ENCODE peak calls at places on chromosome 13, in five cellular contexts. K is HCT116, V is PC-3, H is IMR-90, N is SK-N-SH. M is an unnamed sample.

GRCh38 chr13:109387438-109387837 is 398.9 kb downstream of the IRS2 start:
- DNase-seq in H (no peak), V (no peak), N (no peak), K (no peak), M (no peak)

GRCh38 chr13:26343816-26344215 is 89.9 kb downstream of the CDK8 start:
- DNase-seq in N (no peak), K (no peak), V (no peak), H (no peak), M (no peak)

GRCh38 chr13:102968572-102969228 is 97.5 kb downstream of the SLC10A2 start:
- DNase-seq in V (no peak), H (no peak), N (no peak), K (no peak), M (no peak)

GRCh38 chr13:83895994-83896580 is 13.8 kb upstream of the SLITRK1 start:
- DNase-seq in N (no peak), H (peak), K (no peak), V (peak), M (peak)

GRCh38 chr13:109684836-109685602 is 101.4 kb downstream of the IRS2 start:
- DNase-seq in K (no peak), V (peak), N (no peak), H (no peak), M (no peak)

GRCh38 chr13:80339841-80340642 is 884 bp downstream of the SPRY2 start:
- DNase-seq in N (peak), H (peak), V (peak), K (no peak), M (no peak)

GRCh38 chr13:23928985-23929384 is 31.7 kb upstream of the C1QTNF9B start:
- DNase-seq in H (peak), N (peak), V (peak), K (no peak), M (no peak)

GRCh38 chr13:87166348-87166747 is 504.8 kb upstream of the SLITRK5 start:
- DNase-seq in K (no peak), V (no peak), N (no peak), H (no peak), M (no peak)

GRCh38 chr13:33676045-33676699 is 141.8 kb upstream of the RFC3 start:
- DNase-seq in V (peak), H (no peak), K (no peak), N (no peak), M (no peak)

GRCh38 chr13:26695891-26696311 is 64.7 kb downstream of the GPR12 start:
- DNase-seq in K (no peak), N (no peak), V (no peak), H (no peak), M (no peak)

GRCh38 chr13:37995052-37995451 is 125.5 kb upstream of the TRPC4 start:
- DNase-seq in V (no peak), N (no peak), K (no peak), H (peak), M (no peak)

GRCh38 chr13:29046588-29046987 is 226.4 kb downstream of the MTUS2 start:
- DNase-seq in V (no peak), N (no peak), K (no peak), H (no peak), M (no peak)

GRCh38 chr13:113806104-113806471 is 47.1 kb downstream of the TMEM255B start:
- DNase-seq in N (no peak), H (no peak), K (no peak), V (no peak), M (no peak)

GRCh38 chr13:95644611-95645052 is at the start of gene DZIP1:
- DNase-seq in H (peak), V (peak), K (no peak), N (peak), M (no peak)

GRCh38 chr13:98972627-98973026 is 5.2 kb downstream of the DOCK9 start:
- DNase-seq in H (peak), V (peak), N (no peak), K (peak), M (no peak)

GRCh38 chr13:76231522-76232167 is 595.5 kb downstream of the LMO7 start:
- DNase-seq in K (no peak), N (no peak), V (peak), H (no peak), M (no peak)

GRCh38 chr13:30690282-30691188 is 44.8 kb upstream of the ALOX5AP start:
- DNase-seq in H (peak), K (no peak), N (no peak), V (peak), M (peak)
- H2AFZ ChIP-seq in H (peak), K (peak), N (no peak), V (peak), M (peak)

GRCh38 chr13:52847682-52848432 is 583 bp downstream of the PCDH8 start:
- DNase-seq in V (no peak), H (no peak), N (peak), K (no peak), M (no peak)

GRCh38 chr13:52847322-52847681 is 1.1 kb downstream of the PCDH8 start:
- DNase-seq in H (no peak), V (no peak), N (peak), K (no peak), M (no peak)

GRCh38 chr13:52845766-52846566 is 2.5 kb downstream of the PCDH8 start:
- DNase-seq in N (peak), H (no peak), K (no peak), V (no peak), M (no peak)

GRCh38 chr13:52845334-52845761 is 3.1 kb downstream of the PCDH8 start:
- DNase-seq in N (peak), H (no peak), V (no peak), K (no peak), M (no peak)

DNA sequence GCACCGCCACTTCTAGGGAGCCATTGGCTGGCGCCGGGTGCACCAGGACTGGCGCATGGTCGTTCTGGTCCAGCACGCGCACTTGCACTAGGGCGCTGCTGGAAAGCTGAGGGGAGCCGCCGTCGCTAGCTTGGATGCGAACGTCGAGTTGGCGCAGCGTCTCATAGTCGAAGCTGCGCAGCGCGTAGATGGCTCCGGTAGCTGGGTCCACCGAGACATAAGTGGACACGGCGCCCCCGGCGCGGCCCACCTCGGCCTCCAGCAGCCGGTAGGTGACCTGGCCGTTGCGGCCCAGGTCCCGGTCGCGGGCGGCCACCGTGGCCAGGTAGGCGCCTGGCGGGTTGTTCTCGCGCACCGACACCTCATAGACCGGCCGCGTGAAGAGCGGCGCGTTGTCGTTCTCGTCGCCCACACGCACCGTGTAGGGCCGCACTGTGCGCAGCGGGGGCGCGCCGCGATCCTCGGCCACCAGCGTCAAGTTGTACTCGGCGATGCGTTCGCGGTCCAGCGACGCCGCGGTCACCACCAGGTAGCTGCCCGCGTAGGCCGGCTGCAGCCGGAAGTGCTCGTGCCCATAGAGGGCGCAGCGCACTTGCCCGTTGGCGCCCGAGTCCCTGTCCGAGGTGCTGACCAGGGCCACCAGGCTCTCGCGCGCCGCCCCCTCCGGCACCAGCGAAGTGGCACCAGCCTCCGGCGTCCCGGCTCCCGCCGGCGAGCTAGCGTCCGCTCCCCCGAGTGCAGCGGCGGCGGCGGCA is 1.7 kb downstream of the PCDH8 start:
- DNase-seq in N (peak), V (no peak), K (no peak), H (peak), M (no peak)
- H3K4me3 ChIP-seq in N (peak), V (no peak), K (no peak), H (no peak), M (no peak)

GRCh38 chr13:30564489-30564888 is 53.2 kb upstream of the USPL1 start:
- DNase-seq in H (no peak), K (no peak), N (no peak), V (no peak), M (no peak)
- H2AFZ ChIP-seq in H (no peak), K (no peak), N (no peak), V (no peak), M (no peak)

DNA sequence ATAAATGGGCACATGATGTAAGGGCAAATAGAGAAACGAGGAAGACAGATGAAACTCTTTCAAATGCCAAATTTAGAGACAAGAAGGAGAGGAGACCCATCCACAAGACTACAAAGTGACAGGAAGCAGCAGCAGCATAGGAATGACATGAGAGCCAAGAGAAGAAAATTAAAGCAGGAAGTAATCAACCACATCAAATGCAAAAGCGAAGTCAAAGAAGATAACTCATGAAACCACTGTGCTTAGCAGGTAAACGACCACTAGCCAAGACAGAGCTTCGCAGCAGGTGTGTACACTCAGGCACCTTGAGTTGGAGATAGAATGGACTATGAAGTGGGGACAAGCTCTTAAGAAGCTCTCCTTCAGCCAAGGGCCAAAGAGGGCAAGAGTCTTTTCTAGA is 64.1 kb downstream of the KLF12 start:
- DNase-seq in V (no peak), N (no peak), H (no peak), K (no peak), M (peak)
- H3K4me3 ChIP-seq in V (no peak), N (no peak), H (no peak), K (no peak), M (peak)

GRCh38 chr13:43389573-43389972 is 366.2 kb downstream of the DNAJC15 start:
- DNase-seq in K (no peak), V (no peak), N (no peak), H (peak), M (no peak)

GRCh38 chr13:43387880-43388279 is 364.5 kb downstream of the DNAJC15 start:
- DNase-seq in N (no peak), K (no peak), V (no peak), H (no peak), M (no peak)

GRCh38 chr13:43390582-43390981 is 367.2 kb downstream of the DNAJC15 start:
- DNase-seq in V (no peak), N (no peak), H (no peak), K (no peak), M (no peak)

GRCh38 chr13:43390101-43390500 is 366.7 kb downstream of the DNAJC15 start:
- DNase-seq in N (no peak), V (no peak), H (peak), K (no peak), M (no peak)

GRCh38 chr13:43388282-43389034 is 365.1 kb downstream of the DNAJC15 start:
- DNase-seq in V (peak), N (no peak), H (no peak), K (peak), M (no peak)
- H2AFZ ChIP-seq in V (peak), N (no peak), H (no peak), K (no peak), M (no peak)

GRCh38 chr13:40534456-40534855 is 132.0 kb downstream of the FOXO1 start:
- DNase-seq in K (no peak), H (no peak), V (no peak), N (no peak), M (no peak)

GRCh38 chr13:40527914-40528313 is 138.5 kb downstream of the FOXO1 start:
- DNase-seq in K (no peak), H (no peak), V (no peak), N (no peak), M (no peak)

GRCh38 chr13:40533072-40533471 is 133.4 kb downstream of the FOXO1 start:
- DNase-seq in K (no peak), N (no peak), H (no peak), V (no peak), M (no peak)

GRCh38 chr13:40528881-40529280 is 137.6 kb downstream of the FOXO1 start:
- DNase-seq in H (no peak), V (no peak), K (no peak), N (no peak), M (no peak)

GRCh38 chr13:40530961-40531360 is 135.5 kb downstream of the FOXO1 start:
- DNase-seq in H (no peak), N (no peak), V (no peak), K (no peak), M (no peak)
- H3K4me3 ChIP-seq in H (no peak), N (no peak), V (no peak), K (no peak), M (no peak)

GRCh38 chr13:41978007-41978406 is 17.1 kb upstream of the VWA8 start:
- DNase-seq in K (no peak), N (no peak), V (no peak), H (no peak), M (no peak)
- H2AFZ ChIP-seq in K (no peak), N (no peak), V (no peak), H (no peak), M (peak)

GRCh38 chr13:30529085-30529815 is 63.5 kb upstream of the HMGB1 start:
- DNase-seq in K (no peak), N (no peak), H (peak), V (no peak), M (no peak)
- H3K4me3 ChIP-seq in K (no peak), N (no peak), H (no peak), V (no peak), M (no peak)

M was measured in DND-41.